ENCODE peak calls at places on chromosomes 16 and 17, in seven cellular contexts. T is stomach; Y is esophagus squamous epithelium; P is D341Med; I is stimulated activated CD4-positive, alpha-beta T cell treated with anti-CD3 and anti-CD28 coated beads, Interleukin-1b, Interleukin-23, amount 100 ng/mL, for 1 hour; E is ascending aorta; A is HT1080. D is an unnamed sample.

GRCh38 chr16:30666681-30667080 is 8.4 kb downstream of the FBRS start:
- DNase-seq in T (no peak), Y (no peak), P (no peak), I (no peak), E (no peak), A (no peak), D (no peak)

GRCh38 chr16:9053006-9053601 is 38.3 kb upstream of the HAPSTR1 start:
- DNase-seq in T (peak), Y (no peak), P (peak), I (no peak), E (no peak), A (peak), D (no peak)

GRCh38 chr16:69243479-69243878 is 56.5 kb downstream of the SNTB2 start:
- DNase-seq in T (no peak), Y (no peak), P (no peak), I (no peak), E (no peak), A (no peak), D (no peak)

GRCh38 chr17:68491381-68491849 is 20.8 kb upstream of the PRKAR1A start:
- DNase-seq in T (no peak), Y (no peak), P (no peak), I (no peak), E (no peak), A (no peak), D (no peak)

GRCh38 chr16:86598607-86599318 is 20.4 kb downstream of the FOXL1 start:
- DNase-seq in T (no peak), Y (no peak), P (no peak), I (no peak), E (no peak), A (no peak), D (no peak)

GRCh38 chr17:64540118-64540776 is 33.5 kb downstream of the CEP95 start:
- DNase-seq in T (no peak), Y (no peak), P (no peak), I (no peak), E (no peak), A (no peak), D (no peak)

GRCh38 chr16:81945665-81946064 is 65.6 kb downstream of the SDR42E1 start:
- DNase-seq in T (no peak), Y (no peak), P (no peak), I (no peak), E (no peak), A (peak), D (no peak)

GRCh38 chr16:69494993-69495392 is 70.6 kb downstream of the CYB5B start:
- DNase-seq in T (no peak), Y (no peak), P (no peak), I (no peak), E (no peak), A (no peak), D (no peak)

GRCh38 chr16:83023011-83023410 is 396.2 kb downstream of the CDH13 start:
- DNase-seq in T (no peak), Y (no peak), P (no peak), I (no peak), E (no peak), A (no peak), D (no peak)